ENCODE peak calls at places on chromosome 3, in seven cellular contexts. D, Z, F, R, C, J and P are unnamed samples. For H3K4me1, the result is how much of the 10 kb centered on the place peaks cover.

GRCh38 chr3:194278186-194278845 is 72.8 kb downstream of the CPN2 start:
- DNase-seq in D (peak), Z (no peak), F (no peak), R (no peak), C (no peak), J (no peak), P (no peak)

GRCh38 chr3:97764186-97765055 is at the start of gene ARL6:
- DNase-seq in D (peak), Z (peak), F (peak), R (peak), C (peak), J (peak), P (peak)

GRCh38 chr3:56064684-56065083 is 403.6 kb downstream of the ERC2 start:
- DNase-seq in D (no peak), Z (no peak), F (no peak), R (no peak), C (no peak), J (no peak), P (no peak)

GRCh38 chr3:66609660-66610547 is 109.1 kb upstream of the LRIG1 start:
- DNase-seq in D (no peak), Z (peak), F (no peak), R (no peak), C (no peak), J (peak), P (no peak)

GRCh38 chr3:32895701-32896100 is 55.7 kb upstream of the CCR4 start:
- DNase-seq in D (no peak), Z (no peak), F (no peak), R (no peak), C (no peak), J (no peak), P (no peak)

GRCh38 chr3:89002166-89002565 is 105.3 kb upstream of the EPHA3 start:
- DNase-seq in D (no peak), Z (no peak), F (no peak), R (no peak), C (no peak), J (no peak), P (no peak)

GRCh38 chr3:151008699-151009098 is 36.2 kb upstream of the CLRN1 start:
- DNase-seq in D (no peak), Z (no peak), F (peak), R (no peak), C (no peak), J (peak), P (no peak)

GRCh38 chr3:134647902-134648760 is 2.7 kb downstream of the KY start:
- DNase-seq in D (no peak), Z (peak), F (no peak), R (no peak), C (no peak), J (no peak), P (no peak)

GRCh38 chr3:46699846-46700523 is 1.2 kb upstream of the TMIE start:
- DNase-seq in D (peak), Z (no peak), F (no peak), R (peak), C (peak), J (no peak), P (no peak)

GRCh38 chr3:172749201-172749965 is 1.1 kb upstream of the ECT2 start:
- DNase-seq in D (no peak), Z (no peak), F (peak), R (no peak), C (no peak), J (no peak), P (peak)

GRCh38 chr3:64084640-64085039 is 61.3 kb upstream of the PSMD6 start:
- DNase-seq in D (no peak), Z (no peak), F (peak), R (no peak), C (no peak), J (no peak), P (no peak)

GRCh38 chr3:132593241-132593949 is 3.7 kb upstream of the ACKR4 start:
- DNase-seq in D (no peak), Z (no peak), F (peak), R (no peak), C (no peak), J (no peak), P (no peak)

GRCh38 chr3:99712291-99712954 is 74.0 kb downstream of the COL8A1 start:
- DNase-seq in D (no peak), Z (no peak), F (no peak), R (no peak), C (no peak), J (no peak), P (no peak)

GRCh38 chr3:182913889-182914288 is 66.4 kb downstream of the DCUN1D1 start:
- DNase-seq in D (no peak), Z (no peak), F (no peak), R (no peak), C (no peak), J (no peak), P (no peak)

GRCh38 chr3:31908391-31909097 is 72.5 kb downstream of the OSBPL10 start:
- DNase-seq in D (no peak), Z (no peak), F (no peak), R (no peak), C (no peak), J (no peak), P (no peak)

GRCh38 chr3:40847571-40847992 is 322.8 kb downstream of the ZNF621 start:
- DNase-seq in D (no peak), Z (no peak), F (no peak), R (no peak), C (no peak), J (peak), P (peak)

GRCh38 chr3:195003006-195003892 is 267.7 kb downstream of the XXYLT1 start:
- DNase-seq in D (peak), Z (no peak), F (peak), R (peak), C (peak), J (no peak), P (peak)

GRCh38 chr3:124584552-124585391 is 145.5 kb upstream of the UMPS start:
- DNase-seq in D (peak), Z (peak), F (peak), R (peak), C (peak), J (peak), P (peak)

GRCh38 chr3:28972921-28973320 is 307.9 kb upstream of the RBMS3 start:
- DNase-seq in D (no peak), Z (no peak), F (peak), R (no peak), C (no peak), J (no peak), P (no peak)

GRCh38 chr3:58059349-58060321 is 51.4 kb downstream of the FLNB start:
- DNase-seq in D (peak), Z (no peak), F (no peak), R (no peak), C (no peak), J (no peak), P (no peak)

GRCh38 chr3:50567386-50568182 is at the start of gene C3orf18:
- DNase-seq in D (peak), Z (peak), F (peak), R (peak), C (peak), J (peak), P (peak)

GRCh38 chr3:9091811-9092210 is 128.5 kb upstream of the RAD18 start:
- DNase-seq in D (no peak), Z (no peak), F (no peak), R (no peak), C (no peak), J (no peak), P (no peak)

GRCh38 chr3:42527368-42527917 is 25.0 kb downstream of the VIPR1 start:
- DNase-seq in D (no peak), Z (no peak), F (peak), R (no peak), C (no peak), J (no peak), P (no peak)

GRCh38 chr3:42529463-42529862 is 27.0 kb downstream of the VIPR1 start:
- DNase-seq in D (no peak), Z (no peak), F (peak), R (no peak), C (no peak), J (no peak), P (no peak)

GRCh38 chr3:42525212-42525611 is 22.8 kb downstream of the VIPR1 start:
- DNase-seq in D (no peak), Z (no peak), F (peak), R (no peak), C (no peak), J (no peak), P (no peak)

GRCh38 chr3:42525736-42526345 is 23.4 kb downstream of the VIPR1 start:
- DNase-seq in D (no peak), Z (no peak), F (peak), R (no peak), C (no peak), J (no peak), P (no peak)

GRCh38 chr3:42526616-42527367 is 24.3 kb downstream of the VIPR1 start:
- DNase-seq in D (no peak), Z (no peak), F (peak), R (no peak), C (no peak), J (peak), P (no peak)
- TF ChIP-seq CTCF in D (no peak), Z (no peak), F (no peak), R (no peak), C (no peak), J (peak), P (no peak)

GRCh38 chr3:101940521-101940992 is 91.2 kb downstream of the NFKBIZ start:
- DNase-seq in D (peak), Z (no peak), F (no peak), R (peak), C (peak), J (peak), P (no peak)

GRCh38 chr3:101939391-101939790 is 90.1 kb downstream of the NFKBIZ start:
- DNase-seq in D (no peak), Z (no peak), F (no peak), R (no peak), C (no peak), J (no peak), P (no peak)

GRCh38 chr3:101938262-101938847 is 89.0 kb downstream of the NFKBIZ start:
- DNase-seq in D (no peak), Z (no peak), F (no peak), R (no peak), C (no peak), J (no peak), P (no peak)

GRCh38 chr3:101935081-101935480 is 85.8 kb downstream of the NFKBIZ start:
- DNase-seq in D (no peak), Z (no peak), F (no peak), R (no peak), C (no peak), J (no peak), P (no peak)

GRCh38 chr3:101936419-101937331 is 87.4 kb downstream of the NFKBIZ start:
- DNase-seq in D (no peak), Z (no peak), F (peak), R (no peak), C (no peak), J (no peak), P (no peak)
- H3K4me1 ChIP-seq in D (under half), Z (under half), F (under half), R (under half), C (under half), J (under half), P (under half)

DNA sequence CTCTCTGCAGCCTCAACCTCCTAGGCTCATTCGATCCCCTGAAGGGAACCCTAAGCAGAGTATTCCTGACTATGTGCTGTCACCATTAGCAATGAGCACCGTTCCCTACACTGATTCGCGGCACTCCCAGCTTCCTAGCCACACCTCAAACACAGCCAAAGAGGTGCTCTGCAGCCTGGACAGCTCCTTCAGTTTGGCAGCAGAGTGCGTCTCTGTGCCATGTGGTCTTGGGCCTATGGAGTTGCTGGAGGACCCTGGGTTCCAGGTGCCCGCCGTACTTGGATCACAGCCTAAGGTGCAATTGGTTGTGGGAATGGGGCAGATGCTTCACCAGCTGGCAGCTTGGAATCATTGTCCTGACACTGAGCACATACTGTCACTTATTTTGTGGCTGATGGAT is 17.3 kb upstream of the IL12A start:
- DNase-seq in D (no peak), Z (no peak), F (no peak), R (no peak), C (no peak), J (no peak), P (no peak)
- H3K27ac ChIP-seq in D (no peak), Z (no peak), F (no peak), R (no peak), C (no peak), J (no peak), P (no peak)

GRCh38 chr3:186465508-186465907 is 78.7 kb downstream of the CRYGS start:
- DNase-seq in D (no peak), Z (no peak), F (no peak), R (no peak), C (no peak), J (no peak), P (no peak)

GRCh38 chr3:186467969-186468368 is 76.2 kb downstream of the CRYGS start:
- DNase-seq in D (no peak), Z (no peak), F (no peak), R (no peak), C (no peak), J (no peak), P (no peak)

GRCh38 chr3:186461141-186461540 is 83.0 kb downstream of the CRYGS start:
- DNase-seq in D (no peak), Z (no peak), F (peak), R (no peak), C (no peak), J (no peak), P (no peak)

GRCh38 chr3:186466391-186466974 is 77.7 kb downstream of the CRYGS start:
- DNase-seq in D (no peak), Z (no peak), F (no peak), R (no peak), C (no peak), J (no peak), P (no peak)

DNA sequence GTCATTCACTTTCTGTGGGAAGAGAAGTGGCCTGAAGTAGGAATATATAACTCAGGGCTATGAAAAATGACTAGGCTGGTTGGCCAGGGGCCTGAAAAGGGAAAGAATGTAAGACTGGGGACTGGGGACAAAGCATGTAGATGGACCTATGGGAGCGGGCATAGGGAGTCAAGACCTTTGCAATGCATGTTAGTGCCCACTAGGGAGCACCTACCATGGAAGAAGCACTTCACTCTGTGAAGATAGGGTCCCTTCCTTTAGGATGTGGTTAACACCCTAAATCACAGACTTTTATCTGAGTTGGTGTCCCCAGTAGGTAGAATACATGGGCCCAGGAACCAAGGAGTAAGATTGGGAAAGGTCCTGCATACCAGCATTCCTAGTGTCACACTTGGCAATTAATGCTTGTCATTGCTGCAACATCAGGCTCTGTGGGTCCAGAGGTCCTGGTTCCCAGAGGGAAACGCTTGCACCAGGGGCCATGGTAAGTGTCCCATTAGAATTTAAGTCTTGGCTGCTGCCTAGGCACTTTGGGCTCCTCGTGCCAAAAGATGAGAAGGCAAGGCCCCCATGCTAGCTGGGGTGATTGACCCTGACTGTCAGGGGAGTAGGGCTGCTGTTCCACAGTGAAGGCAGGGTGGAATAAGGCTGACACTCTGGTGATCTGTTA is 79.6 kb downstream of the CRYGS start:
- DNase-seq in D (no peak), Z (no peak), F (no peak), R (no peak), C (no peak), J (no peak), P (no peak)
- TF ChIP-seq CTCF in D (no peak), Z (no peak), F (no peak), R (no peak), C (no peak), J (peak), P (no peak)

DNA sequence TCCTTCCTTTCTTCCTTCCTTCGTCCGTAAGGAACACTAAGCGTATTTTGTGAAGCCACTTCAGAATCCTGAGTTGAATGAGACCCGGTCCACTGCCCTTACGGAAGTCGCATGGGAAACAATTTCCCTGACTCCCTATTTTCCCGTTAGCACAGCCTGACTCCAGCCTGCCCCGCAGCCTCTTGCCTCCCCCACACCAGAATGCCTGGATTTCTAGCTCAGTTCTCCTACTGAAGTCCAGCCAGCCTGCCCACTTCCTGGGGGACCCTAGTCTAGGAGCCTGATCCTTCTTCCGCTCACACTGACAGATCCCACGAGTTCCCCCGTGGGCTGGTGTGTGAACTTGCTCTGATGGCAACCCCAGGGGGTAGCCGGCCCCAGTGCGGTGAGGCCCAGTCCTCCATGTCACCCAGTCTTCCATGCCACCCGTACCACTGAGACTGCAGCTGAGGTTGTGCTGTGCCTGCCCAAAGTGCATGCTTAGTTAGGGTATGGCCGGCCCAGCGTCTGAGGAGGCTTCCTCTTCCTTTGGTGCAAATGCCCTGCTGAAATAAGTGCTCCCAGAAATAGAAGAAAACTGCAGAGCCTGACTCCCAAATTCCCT is 31.6 kb downstream of the MGLL start:
- DNase-seq in D (no peak), Z (no peak), F (no peak), R (no peak), C (no peak), J (no peak), P (no peak)
- H3K4me1 ChIP-seq in D (half or more), Z (under half), F (under half), R (half or more), C (half or more), J (under half), P (under half)

GRCh38 chr3:190094201-190094718 is 26.4 kb downstream of the P3H2 start:
- DNase-seq in D (no peak), Z (no peak), F (peak), R (no peak), C (no peak), J (no peak), P (no peak)
- H3K27ac ChIP-seq in D (peak), Z (no peak), F (peak), R (peak), C (no peak), J (no peak), P (no peak)

GRCh38 chr3:4670352-4670751 is 177.2 kb downstream of the ITPR1 start:
- DNase-seq in D (no peak), Z (no peak), F (peak), R (no peak), C (no peak), J (peak), P (no peak)
- TF ChIP-seq CTCF in D (no peak), Z (no peak), F (peak), R (peak), C (no peak), J (peak), P (no peak)